ENCODE peak calls at places on chromosomes 6 and 20, in ten cellular contexts. O is Peyer's patch; I is CD8-positive, alpha-beta T cell; U is aorta; A is Caco-2; X is CD8-positive, alpha-beta memory T cell; B is heart left ventricle; N is WERI-Rb-1; Z is dorsolateral prefrontal cortex; E is IMR-90. C is an unnamed sample. For H3K27me3, the result is how much of the 10 kb centered on the place peaks cover.

GRCh38 chr6:28719275-28719940 is 193.7 kb downstream of the GPX5 start:
- DNase-seq in E (peak), B (no peak), N (no peak), X (no peak), I (no peak), Z (no peak), U (no peak), A (no peak), O (no peak), C (no peak)

GRCh38 chr6:11854418-11855165 is 76.0 kb upstream of the ADTRP start:
- DNase-seq in B (no peak), O (no peak), Z (no peak), U (no peak), E (peak), A (no peak), X (no peak), I (no peak), N (no peak), C (no peak)

GRCh38 chr6:16292942-16293341 is 54.6 kb downstream of the GMPR start:
- DNase-seq in E (no peak), X (no peak), Z (no peak), N (no peak), A (no peak), U (no peak), O (no peak), B (no peak), I (no peak), C (no peak)

GRCh38 chr20:24684954-24685691 is 215.7 kb downstream of the SYNDIG1 start:
- DNase-seq in B (no peak), U (no peak), Z (peak), X (no peak), E (no peak), N (no peak), I (no peak), A (peak), O (peak), C (no peak)

GRCh38 chr20:17646209-17646717 is 35.8 kb downstream of the RRBP1 start:
- DNase-seq in E (no peak), Z (no peak), O (no peak), B (no peak), I (no peak), U (peak), A (peak), N (no peak), X (no peak), C (no peak)

GRCh38 chr6:31680226-31680840 is 534 bp downstream of the LY6G5C start:
- DNase-seq in X (no peak), A (no peak), B (no peak), N (no peak), O (no peak), I (no peak), Z (no peak), U (no peak), E (no peak), C (no peak)

GRCh38 chr6:15608406-15608805 is 54.4 kb downstream of the DTNBP1 start:
- DNase-seq in I (no peak), X (no peak), U (no peak), N (no peak), E (peak), Z (no peak), A (no peak), O (no peak), B (no peak), C (no peak)

GRCh38 chr20:4866429-4866828 is 134.9 kb downstream of the SLC23A2 start:
- DNase-seq in O (no peak), E (no peak), A (no peak), Z (no peak), I (no peak), N (no peak), X (no peak), B (no peak), U (no peak), C (no peak)

GRCh38 chr6:93677297-93677965 is 258.1 kb upstream of the EPHA7 start:
- DNase-seq in A (no peak), B (no peak), I (no peak), U (no peak), E (no peak), N (no peak), Z (no peak), X (no peak), O (no peak), C (no peak)

GRCh38 chr20:62652051-62652893 is 10.0 kb downstream of the SLCO4A1 start:
- DNase-seq in I (peak), B (peak), U (peak), E (peak), O (peak), X (peak), A (peak), N (no peak), Z (peak), C (peak)

GRCh38 chr20:61929561-61929960 is 136.1 kb downstream of the TAF4 start:
- DNase-seq in A (no peak), N (no peak), O (no peak), Z (no peak), U (no peak), E (no peak), B (no peak), I (no peak), X (no peak), C (no peak)

GRCh38 chr20:46678516-46678915 is 10.7 kb downstream of the TP53RK start:
- DNase-seq in E (no peak), O (no peak), A (no peak), U (no peak), N (no peak), I (no peak), B (no peak), X (no peak), Z (no peak), C (no peak)

GRCh38 chr6:130178692-130179091 is 44.1 kb downstream of the SAMD3 start:
- DNase-seq in N (no peak), A (peak), I (no peak), U (no peak), X (no peak), B (no peak), E (peak), Z (no peak), O (no peak), C (no peak)

GRCh38 chr6:126170875-126171489 is 168.9 kb upstream of the CENPW start:
- DNase-seq in X (no peak), A (no peak), N (peak), Z (no peak), O (peak), E (peak), U (no peak), B (no peak), I (no peak), C (no peak)

GRCh38 chr6:118896339-118897136 is 2.6 kb downstream of the ASF1A start:
- DNase-seq in O (no peak), X (no peak), I (no peak), N (no peak), B (no peak), Z (no peak), U (no peak), E (peak), A (no peak), C (peak)

GRCh38 chr6:166078294-166078693 is 89.4 kb downstream of the TBXT start:
- DNase-seq in E (peak), Z (no peak), A (no peak), X (no peak), N (no peak), I (no peak), U (no peak), B (no peak), O (no peak), C (no peak)
- H3K27me3 ChIP-seq in E (under half), Z (under half), A (under half), X (under half), N (half or more), I (under half), U (under half), B (under half), O (under half), C (under half)

DNA sequence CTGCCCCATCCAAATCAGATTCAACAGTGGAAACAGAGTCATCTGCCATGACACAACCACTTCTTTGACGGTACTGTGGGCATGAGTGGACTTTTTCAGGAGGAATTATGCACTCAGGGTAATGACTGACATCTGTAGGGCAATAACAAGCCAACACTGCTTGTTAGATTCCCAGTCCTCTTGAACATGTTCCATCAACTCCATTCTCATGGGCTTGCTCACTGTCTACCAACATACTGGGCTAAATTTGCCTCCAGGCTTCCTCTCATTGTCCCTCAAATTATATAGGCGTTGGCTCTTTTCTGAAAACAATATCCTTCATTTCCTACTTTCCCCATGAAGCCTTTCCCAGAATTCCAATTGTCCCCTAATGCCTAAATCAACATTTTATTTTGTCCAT is 43.1 kb downstream of the ANKEF1 start:
- DNase-seq in O (no peak), I (no peak), B (no peak), A (no peak), Z (no peak), N (no peak), U (no peak), E (no peak), X (no peak), C (no peak)
- H3K27me3 ChIP-seq in O (under half), I (under half), B (under half), A (under half), Z (under half), N (under half), U (under half), E (under half), X (under half), C (under half)

DNA sequence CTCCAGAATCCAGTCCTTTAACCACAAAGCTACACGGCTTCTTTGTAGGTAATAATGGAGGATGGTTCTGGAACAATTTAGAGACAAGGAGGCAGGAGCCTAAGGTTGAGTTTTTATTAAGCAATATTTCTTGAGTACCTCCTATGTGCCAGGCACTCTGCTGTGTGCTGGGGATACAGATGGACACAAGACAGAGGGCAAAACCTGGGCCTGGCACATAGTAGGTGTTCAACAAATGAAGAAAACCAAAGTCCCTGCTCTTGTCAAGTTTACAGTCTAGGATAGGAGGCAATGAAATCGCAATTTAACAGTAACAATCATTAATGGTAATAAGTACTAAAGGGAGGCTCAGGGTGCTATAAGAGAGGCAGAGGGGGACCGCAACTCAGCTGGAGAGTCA is 17.4 kb downstream of the CCM2L start:
- DNase-seq in Z (no peak), O (no peak), X (no peak), E (no peak), N (no peak), A (no peak), B (no peak), I (no peak), U (no peak), C (no peak)
- H3K27me3 ChIP-seq in Z (under half), O (under half), X (under half), E (half or more), N (under half), A (under half), B (under half), I (under half), U (under half), C (under half)

GRCh38 chr6:1312193-1312443 is 220 bp downstream of the FOXQ1 start:
- DNase-seq in I (no peak), N (no peak), Z (no peak), B (no peak), U (no peak), X (no peak), E (no peak), O (no peak), A (no peak), C (no peak)

GRCh38 chr6:1313364-1313754 is 1.5 kb downstream of the FOXQ1 start:
- DNase-seq in X (no peak), N (peak), U (no peak), O (no peak), Z (no peak), E (no peak), B (no peak), I (no peak), A (no peak), C (no peak)

GRCh38 chr6:1311400-1312192 is at the start of gene FOXQ1:
- DNase-seq in Z (peak), I (no peak), O (peak), U (no peak), X (no peak), E (peak), N (peak), A (peak), B (no peak), C (no peak)

GRCh38 chr6:1312444-1313363 is 806 bp downstream of the FOXQ1 start:
- DNase-seq in I (no peak), E (no peak), U (no peak), X (no peak), O (no peak), B (no peak), N (peak), A (peak), Z (no peak), C (no peak)

GRCh38 chr6:1310628-1311399 is 1.1 kb upstream of the FOXQ1 start:
- DNase-seq in B (no peak), E (no peak), Z (no peak), X (no peak), N (peak), U (no peak), A (peak), I (no peak), O (no peak), C (no peak)
- H3K27me3 ChIP-seq in B (half or more), E (half or more), Z (half or more), X (under half), N (half or more), U (under half), A (under half), I (under half), O (under half), C (under half)

DNA sequence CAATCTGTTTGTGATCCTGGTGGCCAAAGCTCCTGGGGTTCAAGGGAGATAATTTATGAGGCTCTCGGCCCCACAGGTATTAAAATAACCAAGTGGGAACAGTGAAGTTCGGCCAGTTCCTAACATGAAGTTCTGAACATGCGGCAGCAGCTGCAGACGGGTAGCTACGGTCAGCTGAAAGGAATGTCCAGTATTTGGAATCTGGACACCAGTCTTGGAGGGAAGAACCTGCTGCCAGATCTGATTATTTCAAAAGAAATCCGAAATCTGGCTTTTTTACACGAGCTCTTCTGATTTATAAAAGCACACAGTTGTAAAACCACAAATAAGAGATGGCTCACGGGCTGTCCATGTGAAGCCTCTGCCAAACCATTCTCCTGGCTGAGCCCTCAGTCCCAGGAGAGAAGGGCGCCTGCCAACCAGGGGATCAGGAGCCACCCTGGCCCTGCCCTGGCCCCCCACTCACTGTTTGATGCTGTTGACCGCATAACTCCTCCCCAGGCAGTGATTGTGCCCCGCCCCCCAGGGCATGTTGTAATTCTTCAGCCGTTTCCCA is 28.2 kb upstream of the KCNB1 start:
- DNase-seq in O (peak), I (no peak), B (peak), X (no peak), E (peak), A (no peak), N (no peak), Z (no peak), U (peak), C (no peak)
- H3K27me3 ChIP-seq in O (under half), I (under half), B (under half), X (under half), E (under half), A (under half), N (under half), Z (under half), U (under half), C (under half)

GRCh38 chr6:34549804-34550202 is 6.3 kb downstream of the SPDEF start:
- DNase-seq in Z (no peak), B (no peak), E (no peak), N (no peak), A (no peak), O (no peak), X (no peak), U (no peak), I (no peak), C (no peak)
- H3K27me3 ChIP-seq in Z (under half), B (under half), E (under half), N (under half), A (under half), O (under half), X (under half), U (under half), I (under half), C (under half)

GRCh38 chr20:58854638-58855471 is 2.3 kb downstream of the GNAS start:
- DNase-seq in Z (no peak), A (peak), E (no peak), X (no peak), O (no peak), U (no peak), B (no peak), N (no peak), I (no peak), C (no peak)

GRCh38 chr20:58853466-58853865 is 950 bp downstream of the GNAS start:
- DNase-seq in I (no peak), X (no peak), N (no peak), Z (no peak), E (no peak), A (peak), B (no peak), U (no peak), O (no peak), C (no peak)

GRCh38 chr20:58852559-58853271 is at the start of gene GNAS:
- DNase-seq in X (peak), I (no peak), B (peak), A (peak), Z (no peak), U (peak), E (peak), O (peak), N (peak), C (no peak)

GRCh38 chr20:58853976-58854637 is 1.6 kb downstream of the GNAS start:
- DNase-seq in I (no peak), A (peak), E (no peak), U (no peak), X (no peak), Z (no peak), O (no peak), N (no peak), B (no peak), C (no peak)

GRCh38 chr20:58855506-58856314 is 3.2 kb downstream of the GNAS start:
- DNase-seq in U (no peak), A (peak), Z (no peak), I (no peak), N (no peak), B (no peak), E (no peak), X (no peak), O (no peak), C (no peak)
- H3K27me3 ChIP-seq in U (under half), A (under half), Z (half or more), I (under half), N (half or more), B (under half), E (half or more), X (under half), O (under half), C (under half)

GRCh38 chr6:168229368-168229752 is 90.2 kb downstream of the DACT2 start:
- DNase-seq in B (no peak), O (peak), A (no peak), Z (no peak), X (no peak), N (no peak), I (no peak), U (no peak), E (no peak), C (no peak)

GRCh38 chr6:168231393-168231957 is 88.1 kb downstream of the DACT2 start:
- DNase-seq in B (no peak), A (no peak), N (no peak), X (no peak), O (no peak), E (no peak), U (no peak), I (no peak), Z (no peak), C (no peak)

GRCh38 chr6:168232989-168233874 is 86.3 kb downstream of the DACT2 start:
- DNase-seq in I (no peak), Z (no peak), N (no peak), A (no peak), E (no peak), O (no peak), X (no peak), U (no peak), B (no peak), C (no peak)

GRCh38 chr6:168232046-168232445 is 87.5 kb downstream of the DACT2 start:
- DNase-seq in X (no peak), O (no peak), Z (no peak), A (no peak), U (no peak), N (no peak), E (no peak), B (no peak), I (no peak), C (no peak)

GRCh38 chr6:168232528-168232927 is 87.0 kb downstream of the DACT2 start:
- DNase-seq in E (no peak), B (no peak), A (no peak), U (no peak), Z (no peak), N (no peak), O (no peak), I (no peak), X (no peak), C (no peak)
- H3K27me3 ChIP-seq in E (under half), B (under half), A (under half), U (under half), Z (under half), N (under half), O (under half), I (under half), X (under half), C (under half)